ENCODE peak calls at places on chromosomes 7 and 10, in five cellular contexts. U is retina; E is progenitor cell of endocrine pancreas; G is stimulated activated CD4-positive, alpha-beta T cell treated with anti-CD3 and anti-CD28 coated beads, Interleukin-12 subunit alpha, Interleukin-12 subunit beta, amount 100 ng/mL, for 4 hours; Q is amygdala. P is an unnamed sample.
A peak's percentile ranks its signal among the peaks of the same experiment; 100 is the strongest.

GRCh38 chr10:78947226-78947625 is 121.5 kb upstream of the ZMIZ1 start:
- DNase-seq in E (no peak), Q (no peak), G (no peak), U (no peak), P (no peak)

GRCh38 chr10:97024181-97025073 is 161.3 kb downstream of the SLIT1 start:
- DNase-seq in U (no peak), Q (no peak), E (no peak), G (no peak), P (peak; percentile 32)

GRCh38 chr10:52232561-52233350 is 81.3 kb upstream of the DKK1 start:
- DNase-seq in E (no peak), G (no peak), Q (no peak), U (no peak), P (no peak)

GRCh38 chr7:24057243-24057642 is 226.7 kb upstream of the NPY start:
- DNase-seq in G (no peak), E (no peak), Q (no peak), U (no peak), P (no peak)

GRCh38 chr7:32145911-32146310 is 75.7 kb upstream of the PDE1C start:
- DNase-seq in Q (no peak), G (no peak), U (no peak), E (no peak), P (no peak)

GRCh38 chr7:28298870-28299484 is 113.3 kb upstream of the CREB5 start:
- DNase-seq in G (no peak), Q (peak; percentile 34), E (no peak), U (peak; percentile 60), P (no peak)

GRCh38 chr7:30348083-30348560 is 63.7 kb downstream of the ZNRF2 start:
- DNase-seq in Q (no peak), U (no peak), G (no peak), E (no peak), P (no peak)

GRCh38 chr7:157723205-157723604 is 386.4 kb downstream of the DNAJB6 start:
- DNase-seq in G (no peak), Q (no peak), E (no peak), U (no peak), P (no peak)

GRCh38 chr7:157618091-157618726 is 281.4 kb downstream of the DNAJB6 start:
- DNase-seq in U (no peak), G (no peak), Q (no peak), E (no peak), P (no peak)

GRCh38 chr10:4234661-4235060 is 449.7 kb upstream of the KLF6 start:
- DNase-seq in G (no peak), E (no peak), Q (no peak), U (no peak), P (no peak)

GRCh38 chr7:95335093-95335492 is 10.8 kb upstream of the PON1 start:
- DNase-seq in G (no peak), E (no peak), U (no peak), Q (no peak), P (no peak)

GRCh38 chr7:27697861-27698430 is 35.3 kb upstream of the HIBADH start:
- DNase-seq in E (no peak), U (no peak), G (no peak), Q (no peak), P (no peak)

GRCh38 chr7:147579148-147579547 is 1011.4 kb upstream of the C7orf33 start:
- DNase-seq in E (no peak), Q (no peak), G (no peak), U (no peak), P (no peak)